ENCODE peak calls at places on chromosomes 6 and 20, in seven cellular contexts. S is NT2/D1, Y is SK-N-SH, N is K562, F is H1, M is HepG2, Q is GM12878. P is an unnamed sample.
A peak's percentile ranks its signal among the peaks of the same experiment; 100 is the strongest.

GRCh38 chr6:94350833-94351232 is 931.5 kb upstream of the EPHA7 start:
- DNase-seq in S (no peak), Y (no peak), N (no peak), F (no peak), M (no peak), Q (no peak), P (no peak)

GRCh38 chr6:150541587-150541986 is 58.1 kb upstream of the PLEKHG1 start:
- DNase-seq in S (no peak), Y (no peak), N (no peak), F (no peak), M (peak; percentile 9), Q (no peak), P (no peak)

GRCh38 chr20:33119725-33120720 is 40.6 kb downstream of the BPIFB4 start:
- DNase-seq in S (no peak), Y (no peak), N (no peak), F (no peak), M (no peak), Q (peak; percentile 67), P (no peak)

GRCh38 chr20:46786566-46786965 is 77.1 kb downstream of the SLC2A10 start:
- DNase-seq in S (no peak), Y (no peak), N (no peak), F (no peak), M (no peak), Q (no peak), P (no peak)

GRCh38 chr6:140002406-140003022 is 628.1 kb upstream of the CITED2 start:
- DNase-seq in S (no peak), Y (peak; percentile 55), N (no peak), F (no peak), M (no peak), Q (no peak), P (no peak)

GRCh38 chr6:73954843-73955242 is 258.8 kb downstream of the CD109 start:
- DNase-seq in S (no peak), Y (no peak), N (no peak), F (no peak), M (no peak), Q (no peak), P (no peak)

GRCh38 chr6:33915134-33915533 is 111.3 kb upstream of the MLN start:
- DNase-seq in S (no peak), Y (no peak), N (no peak), F (no peak), M (no peak), Q (no peak), P (no peak)

GRCh38 chr6:162090734-162091133 is 636.8 kb downstream of the PRKN start:
- DNase-seq in S (no peak), Y (no peak), N (no peak), F (no peak), M (no peak), Q (no peak), P (no peak)

GRCh38 chr20:33909331-33909921 is 84.3 kb upstream of the RALY start:
- DNase-seq in S (peak; percentile 32), Y (no peak), N (no peak), F (no peak), M (peak; percentile 99), Q (no peak), P (peak; percentile 12)

GRCh38 chr6:6224933-6225486 is 95.5 kb downstream of the F13A1 start:
- DNase-seq in S (no peak), Y (peak; percentile 15), N (no peak), F (no peak), M (peak; percentile 31), Q (no peak), P (no peak)

GRCh38 chr6:113558966-113559365 is 298.2 kb upstream of the MARCKS start:
- DNase-seq in S (no peak), Y (no peak), N (no peak), F (no peak), M (no peak), Q (no peak), P (no peak)

GRCh38 chr6:82227770-82228169 is 19.8 kb downstream of the IBTK start:
- DNase-seq in S (no peak), Y (no peak), N (no peak), F (no peak), M (no peak), Q (peak; percentile 5), P (no peak)

GRCh38 chr6:43782764-43783513 is 12.9 kb downstream of the VEGFA start:
- DNase-seq in S (no peak), Y (no peak), N (no peak), F (no peak), M (no peak), Q (no peak), P (no peak)

GRCh38 chr20:58617158-58617557 is 33.9 kb upstream of the STX16 start:
- DNase-seq in S (no peak), Y (no peak), N (no peak), F (no peak), M (no peak), Q (no peak), P (no peak)

GRCh38 chr6:158854214-158855101 is 35.3 kb upstream of the EZR start:
- DNase-seq in S (peak; percentile 68), Y (no peak), N (peak; percentile 57), F (no peak), M (peak; percentile 35), Q (no peak), P (no peak)

GRCh38 chr6:11343963-11344714 is 111.7 kb upstream of the NEDD9 start:
- DNase-seq in S (no peak), Y (no peak), N (no peak), F (no peak), M (peak; percentile 59), Q (no peak), P (peak; percentile 40)

GRCh38 chr6:24357336-24358218 is at the start of gene DCDC2:
- DNase-seq in S (no peak), Y (no peak), N (no peak), F (peak; percentile 50), M (peak; percentile 87), Q (no peak), P (no peak)

GRCh38 chr20:59141818-59142581 is 21.6 kb upstream of the ZNF831 start:
- DNase-seq in S (no peak), Y (no peak), N (peak; percentile 42), F (peak; percentile 70), M (no peak), Q (no peak), P (no peak)

GRCh38 chr6:2708456-2708855 is 42.3 kb downstream of the MYLK4 start:
- DNase-seq in S (no peak), Y (no peak), N (no peak), F (no peak), M (no peak), Q (no peak), P (no peak)

GRCh38 chr20:36862857-36863668 is 12.9 kb upstream of the TLDC2 start:
- DNase-seq in S (no peak), Y (no peak), N (no peak), F (peak; percentile 64), M (no peak), Q (no peak), P (no peak)

GRCh38 chr6:149985506-149985937 is 21.8 kb downstream of the ULBP1 start:
- DNase-seq in S (no peak), Y (no peak), N (no peak), F (no peak), M (no peak), Q (no peak), P (no peak)

GRCh38 chr6:142280927-142281326 is 20.9 kb upstream of the ADGRG6 start:
- DNase-seq in S (no peak), Y (no peak), N (no peak), F (no peak), M (no peak), Q (no peak), P (no peak)

GRCh38 chr6:142280265-142280664 is 21.5 kb upstream of the ADGRG6 start:
- DNase-seq in S (no peak), Y (no peak), N (no peak), F (no peak), M (peak; percentile 54), Q (no peak), P (no peak)

GRCh38 chr6:142275146-142276006 is 26.4 kb upstream of the ADGRG6 start:
- DNase-seq in S (no peak), Y (no peak), N (no peak), F (no peak), M (no peak), Q (no peak), P (no peak)

GRCh38 chr6:142279350-142280180 is 22.2 kb upstream of the ADGRG6 start:
- DNase-seq in S (no peak), Y (no peak), N (no peak), F (no peak), M (peak; percentile 81), Q (no peak), P (no peak)

DNA sequence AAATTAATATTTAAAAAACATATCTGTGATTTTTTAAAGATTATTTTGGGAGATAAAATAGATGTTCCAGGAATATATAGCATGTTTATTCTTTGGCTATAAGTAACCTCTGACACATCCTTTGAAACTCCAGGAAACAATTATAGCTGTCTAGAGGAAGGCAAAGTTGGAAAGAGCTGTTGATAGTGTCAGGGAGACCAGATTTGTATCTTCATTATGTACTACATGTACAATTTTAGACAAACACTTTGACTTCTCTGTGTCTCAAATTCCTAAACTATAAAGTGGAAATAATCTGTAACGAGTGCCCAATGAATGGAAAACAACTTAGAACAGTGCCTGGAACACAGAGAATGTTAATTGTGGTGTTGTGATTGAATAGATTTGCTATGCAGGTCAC is 25.6 kb upstream of the ADGRG6 start:
- DNase-seq in S (no peak), Y (no peak), N (no peak), F (no peak), M (no peak), Q (no peak), P (no peak)
- TF ChIP-seq YY1 in S (no peak), Y (no peak), N (no peak), F (no peak), M (no peak), Q (no peak), P (no peak)

GRCh38 chr6:37696841-37697735 is 595 bp downstream of the MDGA1 start:
- DNase-seq in S (no peak), Y (peak; percentile 82), N (peak; percentile 63), F (peak; percentile 64), M (no peak), Q (no peak), P (no peak)

GRCh38 chr6:37694259-37694658 is 3.4 kb downstream of the MDGA1 start:
- DNase-seq in S (no peak), Y (no peak), N (no peak), F (no peak), M (no peak), Q (no peak), P (no peak)

GRCh38 chr6:37695857-37696219 is 1.8 kb downstream of the MDGA1 start:
- DNase-seq in S (no peak), Y (peak; percentile 58), N (no peak), F (no peak), M (no peak), Q (no peak), P (no peak)

GRCh38 chr6:37695273-37695672 is 2.4 kb downstream of the MDGA1 start:
- DNase-seq in S (no peak), Y (no peak), N (no peak), F (no peak), M (no peak), Q (no peak), P (no peak)

GRCh38 chr6:37696220-37696840 is 1.4 kb downstream of the MDGA1 start:
- DNase-seq in S (no peak), Y (peak; percentile 66), N (no peak), F (peak; percentile 62), M (no peak), Q (no peak), P (no peak)
- TF ChIP-seq YY1 in S (no peak), Y (no peak), N (no peak), F (no peak), M (no peak), Q (no peak), P (no peak)

GRCh38 chr20:1809611-1810510 is 85.3 kb upstream of the SIRPA start:
- DNase-seq in S (no peak), Y (no peak), N (no peak), F (no peak), M (no peak), Q (no peak), P (no peak)
- TF ChIP-seq YY1 in S (no peak), Y (no peak), N (no peak), F (no peak), M (no peak), Q (no peak), P (no peak)

GRCh38 chr20:24993337-24994185 is 1.0 kb upstream of the APMAP start:
- DNase-seq in S (no peak), Y (no peak), N (no peak), F (peak; percentile 20), M (peak; percentile 57), Q (no peak), P (no peak)
- TF ChIP-seq YY1 in S (no peak), Y (no peak), N (no peak), F (no peak), M (no peak), Q (no peak), P (no peak)